ENCODE peak calls at places on chromosome 6, in seven cellular contexts. P, F, N, S, U, X and Q are unnamed samples.

GRCh38 chr6:129744201-129744879 is 34.4 kb upstream of the ARHGAP18 start:
- DNase-seq in N (peak; percentile 53), F (peak; percentile 69), X (no peak), U (peak; percentile 65), S (peak; percentile 82), P (peak; percentile 50), Q (no peak)

GRCh38 chr6:7628479-7628878 is 38.5 kb downstream of the SNRNP48 start:
- DNase-seq in N (no peak), P (no peak), X (no peak), F (no peak), U (peak; percentile 9), S (peak; percentile 14), Q (no peak)

GRCh38 chr6:42251911-42252637 is 34.4 kb upstream of the MRPS10 start:
- DNase-seq in S (no peak), P (peak; percentile 31), U (no peak), F (no peak), X (no peak), N (no peak), Q (no peak)

GRCh38 chr6:45965787-45966186 is 49.9 kb downstream of the CLIC5 start:
- DNase-seq in U (peak; percentile 46), X (no peak), F (no peak), N (no peak), P (peak; percentile 26), S (peak; percentile 77), Q (no peak)

GRCh38 chr6:32840604-32841246 is 2.2 kb upstream of the TAP2 start:
- DNase-seq in N (no peak), P (no peak), U (no peak), F (no peak), X (no peak), S (no peak), Q (no peak)

GRCh38 chr6:4313044-4313686 is 177.8 kb upstream of the ECI2 start:
- DNase-seq in X (no peak), N (peak; percentile 84), U (peak; percentile 95), S (peak; percentile 96), F (no peak), P (peak; percentile 81), Q (peak; percentile 60)

GRCh38 chr6:143336446-143337152 is 113.9 kb downstream of the ADAT2 start:
- DNase-seq in S (peak; percentile 81), P (peak; percentile 43), U (peak; percentile 58), N (no peak), X (no peak), F (no peak), Q (no peak)

GRCh38 chr6:43265564-43265963 is 22.3 kb downstream of the TTBK1 start:
- DNase-seq in N (no peak), U (no peak), S (no peak), F (no peak), P (no peak), X (no peak), Q (no peak)

GRCh38 chr6:134289204-134289575 is 28.7 kb downstream of the SGK1 start:
- DNase-seq in N (no peak), S (no peak), P (no peak), U (peak; percentile 35), F (no peak), X (no peak), Q (no peak)

GRCh38 chr6:135328136-135328535 is 147.0 kb downstream of the MYB start:
- DNase-seq in U (peak; percentile 74), S (no peak), X (no peak), F (no peak), N (no peak), P (no peak), Q (no peak)

GRCh38 chr6:67345946-67346345 is 1289.1 kb upstream of the ADGRB3 start:
- DNase-seq in S (no peak), N (peak; percentile 23), P (peak; percentile 64), F (no peak), X (no peak), U (peak; percentile 99), Q (no peak)

GRCh38 chr6:40582892-40583291 is 4.3 kb downstream of the LRFN2 start:
- DNase-seq in F (no peak), P (no peak), S (no peak), U (no peak), X (no peak), N (no peak), Q (no peak)

GRCh38 chr6:163356324-163356723 is 58.2 kb upstream of the QKI start:
- DNase-seq in N (no peak), X (no peak), P (no peak), F (no peak), S (peak; percentile 77), U (peak; percentile 67), Q (no peak)

GRCh38 chr6:19297880-19298279 is 539.3 kb upstream of the ID4 start:
- DNase-seq in U (peak; percentile 87), P (no peak), F (no peak), N (no peak), S (no peak), X (no peak), Q (no peak)

GRCh38 chr6:131258816-131259476 is 123.7 kb downstream of the AKAP7 start:
- DNase-seq in F (no peak), X (no peak), N (no peak), U (peak; percentile 58), P (peak; percentile 29), S (no peak), Q (no peak)

GRCh38 chr6:21707527-21707926 is 114.0 kb downstream of the SOX4 start:
- DNase-seq in F (no peak), P (no peak), N (no peak), X (no peak), S (no peak), U (peak; percentile 6), Q (no peak)

GRCh38 chr6:14734416-14735340 is 511.2 kb upstream of the JARID2 start:
- DNase-seq in U (peak; percentile 57), N (peak; percentile 97), X (peak; percentile 88), P (peak; percentile 81), S (peak; percentile 78), F (no peak), Q (no peak)

GRCh38 chr6:43916091-43916923 is 146.3 kb downstream of the VEGFA start:
- DNase-seq in N (no peak), F (no peak), U (no peak), P (no peak), X (no peak), S (no peak), Q (no peak)

GRCh38 chr6:135195522-135195921 is 14.4 kb downstream of the MYB start:
- DNase-seq in N (no peak), X (no peak), U (no peak), S (no peak), F (no peak), P (no peak), Q (no peak)

GRCh38 chr6:65229768-65230167 is 477.3 kb downstream of the EYS start:
- DNase-seq in U (no peak), P (no peak), F (no peak), N (no peak), X (no peak), S (no peak), Q (no peak)

GRCh38 chr6:90168693-90169131 is 127.9 kb downstream of the BACH2 start:
- DNase-seq in N (no peak), P (no peak), F (no peak), X (no peak), S (peak; percentile 64), U (peak; percentile 76), Q (no peak)

GRCh38 chr6:167573461-167574215 is 248.8 kb downstream of the TTLL2 start:
- DNase-seq in S (no peak), X (no peak), N (no peak), U (no peak), F (no peak), P (no peak), Q (no peak)

GRCh38 chr6:20875369-20875963 is 341.2 kb downstream of the CDKAL1 start:
- DNase-seq in N (peak; percentile 75), P (peak; percentile 31), X (no peak), S (peak; percentile 37), U (peak; percentile 53), F (peak; percentile 37), Q (no peak)

GRCh38 chr6:69570126-69570525 is 226.7 kb downstream of the LMBRD1 start:
- DNase-seq in P (no peak), S (peak; percentile 2), F (no peak), U (no peak), N (no peak), X (no peak), Q (no peak)

GRCh38 chr6:165831812-165832470 is 168.9 kb upstream of the PDE10A start:
- DNase-seq in P (peak; percentile 23), X (no peak), F (no peak), N (no peak), U (no peak), S (no peak), Q (no peak)

GRCh38 chr6:134534708-134535149 is 216.8 kb upstream of the SGK1 start:
- DNase-seq in N (peak; percentile 60), S (peak; percentile 33), U (peak; percentile 86), P (no peak), X (no peak), F (no peak), Q (no peak)

GRCh38 chr6:39396854-39397253 is 74.4 kb upstream of the KCNK16 start:
- DNase-seq in N (no peak), F (no peak), X (no peak), S (no peak), P (no peak), U (no peak), Q (no peak)

GRCh38 chr6:3196770-3197169 is 30.7 kb downstream of the TUBB2B start:
- DNase-seq in X (no peak), F (no peak), U (no peak), P (no peak), S (no peak), N (peak; percentile 43), Q (no peak)

GRCh38 chr6:135922746-135923145 is 71.2 kb downstream of the PDE7B start:
- DNase-seq in U (no peak), S (peak; percentile 69), N (no peak), P (no peak), X (no peak), F (no peak), Q (no peak)

GRCh38 chr6:28794175-28795002 is 129.4 kb downstream of the TRIM27 start:
- DNase-seq in X (no peak), N (peak; percentile 79), P (peak; percentile 60), U (peak; percentile 84), F (peak; percentile 15), S (peak; percentile 62), Q (peak; percentile 62)